ENCODE peak calls at places on chromosomes 1 and 21, in nine cellular contexts. E, N, A, M, G, J, F, I and L are unnamed samples.

GRCh38 chr1:47675047-47675675 is 237.3 kb downstream of the FOXD2 start:
- DNase-seq in E (no peak), I (no peak), F (no peak), G (no peak), N (no peak), A (no peak), J (no peak), M (no peak), L (no peak)

GRCh38 chr1:164683235-164683634 is 124.3 kb downstream of the PBX1 start:
- DNase-seq in G (no peak), M (no peak), N (no peak), A (no peak), E (no peak), F (no peak), I (no peak), J (no peak), L (no peak)

GRCh38 chr1:3987669-3988235 is 87.7 kb upstream of the C1orf174 start:
- DNase-seq in A (no peak), F (no peak), G (peak), M (no peak), J (no peak), E (no peak), I (no peak), N (no peak), L (no peak)

GRCh38 chr1:211703812-211704566 is 28.6 kb upstream of the NEK2 start:
- DNase-seq in J (no peak), I (no peak), G (no peak), M (no peak), F (peak), A (no peak), E (no peak), N (no peak), L (no peak)

GRCh38 chr1:94720091-94720793 is 99.9 kb upstream of the SLC44A3 start:
- DNase-seq in N (no peak), I (no peak), M (no peak), A (peak), E (peak), G (no peak), F (no peak), J (no peak), L (no peak)

GRCh38 chr1:59947047-59947938 is 20.7 kb upstream of the CYP2J2 start:
- DNase-seq in J (peak), A (peak), G (no peak), N (no peak), I (peak), M (peak), E (peak), F (peak), L (no peak)

GRCh38 chr1:35571263-35571662 is 1.9 kb upstream of the TFAP2E start:
- DNase-seq in I (no peak), G (no peak), A (no peak), M (no peak), F (no peak), J (no peak), N (no peak), E (no peak), L (no peak)

GRCh38 chr21:43578677-43579313 is 80.5 kb downstream of the HSF2BP start:
- DNase-seq in M (peak), G (no peak), E (no peak), I (no peak), F (no peak), N (no peak), J (no peak), A (no peak), L (no peak)

GRCh38 chr1:207007352-207008033 is 25.1 kb downstream of the C1orf116 start:
- DNase-seq in G (no peak), I (peak), E (no peak), A (no peak), N (no peak), J (no peak), M (peak), F (no peak), L (no peak)

GRCh38 chr1:2908561-2908960 is 107.1 kb upstream of the TTC34 start:
- DNase-seq in M (no peak), J (no peak), A (no peak), I (no peak), G (no peak), E (no peak), F (no peak), N (no peak), L (no peak)

GRCh38 chr1:3584915-3585314 is 26.4 kb downstream of the MEGF6 start:
- DNase-seq in I (no peak), G (no peak), A (no peak), N (no peak), E (peak), M (no peak), F (no peak), J (no peak), L (no peak)

GRCh38 chr1:51910182-51910581 is 31.7 kb upstream of the NRDC start:
- DNase-seq in N (no peak), F (no peak), J (no peak), G (no peak), I (no peak), E (no peak), M (peak), A (no peak), L (no peak)

GRCh38 chr1:153963850-153964331 is 554 bp upstream of the SLC39A1 start:
- DNase-seq in M (no peak), J (no peak), N (no peak), G (peak), E (no peak), A (no peak), F (no peak), I (no peak), L (no peak)

GRCh38 chr1:112557385-112557784 is 48.6 kb downstream of the WNT2B start:
- DNase-seq in G (no peak), A (no peak), N (no peak), F (no peak), M (peak), I (peak), J (no peak), E (no peak), L (no peak)

GRCh38 chr1:17955302-17956285 is 152.0 kb upstream of the IGSF21 start:
- DNase-seq in I (no peak), E (no peak), G (no peak), M (no peak), N (no peak), A (no peak), F (no peak), J (no peak), L (no peak)

GRCh38 chr1:33331444-33332356 is 10.8 kb upstream of the A3GALT2 start:
- DNase-seq in E (no peak), N (no peak), I (peak), G (no peak), M (no peak), F (no peak), J (no peak), A (no peak), L (no peak)

GRCh38 chr1:232226197-232226681 is 403.7 kb downstream of the SIPA1L2 start:
- DNase-seq in G (no peak), J (no peak), E (peak), M (peak), A (no peak), N (no peak), I (peak), F (no peak), L (no peak)

GRCh38 chr1:217524787-217525520 is 105.9 kb downstream of the GPATCH2 start:
- DNase-seq in E (no peak), A (no peak), J (no peak), I (peak), M (peak), N (no peak), F (no peak), G (no peak), L (no peak)

GRCh38 chr1:86502721-86503430 is 34.1 kb downstream of the CLCA1 start:
- DNase-seq in M (no peak), A (peak), F (no peak), J (no peak), G (no peak), I (no peak), E (peak), N (no peak), L (no peak)

GRCh38 chr21:38917045-38917774 is 111.5 kb downstream of the ETS2 start:
- DNase-seq in J (no peak), F (no peak), E (no peak), G (no peak), A (no peak), N (no peak), M (no peak), I (no peak), L (no peak)

GRCh38 chr1:113946112-113946511 is 17.0 kb downstream of the HIPK1 start:
- DNase-seq in I (no peak), F (no peak), M (no peak), G (no peak), N (no peak), A (no peak), E (no peak), J (no peak), L (no peak)

GRCh38 chr1:221157026-221157761 is 278.0 kb downstream of the HLX start:
- DNase-seq in E (no peak), G (no peak), N (no peak), I (no peak), J (no peak), A (peak), M (no peak), F (no peak), L (no peak)

GRCh38 chr1:150537732-150538684 is 11.2 kb upstream of the ADAMTSL4 start:
- DNase-seq in N (no peak), G (no peak), A (no peak), F (no peak), I (peak), M (no peak), E (no peak), J (no peak), L (no peak)

GRCh38 chr21:39153373-39153772 is 29.9 kb downstream of the PSMG1 start:
- DNase-seq in E (no peak), M (no peak), A (no peak), J (no peak), F (no peak), G (no peak), I (peak), N (no peak), L (no peak)